ENCODE peak calls at places on chromosome 3, in six cellular contexts. Z is neuronal stem cell, H is IMR-90, Q is mesenchymal stem cell, E is H1, Y is trophoblast cell. A is an unnamed sample.

GRCh38 chr3:66014056-66014455 is 24.7 kb downstream of the MAGI1 start:
- DNase-seq in Z (no peak), H (no peak), Q (no peak), E (no peak), Y (no peak), A (no peak)

GRCh38 chr3:183527421-183527979 is 28.0 kb downstream of the KLHL6 start:
- DNase-seq in Z (no peak), H (no peak), Q (no peak), E (no peak), Y (no peak), A (no peak)

GRCh38 chr3:150889105-150889504 is 16.1 kb downstream of the MINDY4B start:
- DNase-seq in Z (no peak), H (no peak), Q (no peak), E (no peak), Y (no peak), A (no peak)

GRCh38 chr3:123464211-123464610 is 15.3 kb upstream of the ADCY5 start:
- DNase-seq in Z (no peak), H (no peak), Q (no peak), E (no peak), Y (no peak), A (no peak)

GRCh38 chr3:107598926-107599754 is 76.4 kb downstream of the BBX start:
- DNase-seq in Z (no peak), H (peak), Q (peak), E (no peak), Y (no peak), A (peak)

GRCh38 chr3:87196879-87197278 is 30.2 kb upstream of the CHMP2B start:
- DNase-seq in Z (no peak), H (no peak), Q (no peak), E (no peak), Y (peak), A (no peak)

GRCh38 chr3:123419156-123419849 is 29.6 kb downstream of the ADCY5 start:
- DNase-seq in Z (no peak), H (no peak), Q (no peak), E (no peak), Y (no peak), A (no peak)

GRCh38 chr3:111392911-111393351 is 149.1 kb upstream of the CD96 start:
- DNase-seq in Z (no peak), H (no peak), Q (peak), E (no peak), Y (peak), A (no peak)

GRCh38 chr3:81632659-81633058 is 128.8 kb downstream of the GBE1 start:
- DNase-seq in Z (no peak), H (no peak), Q (no peak), E (no peak), Y (no peak), A (no peak)

GRCh38 chr3:28050895-28051294 is 190.5 kb upstream of the CMC1 start:
- DNase-seq in Z (no peak), H (peak), Q (no peak), E (no peak), Y (peak), A (no peak)

GRCh38 chr3:64922213-64922612 is 234.4 kb upstream of the ADAMTS9 start:
- DNase-seq in Z (no peak), H (no peak), Q (no peak), E (no peak), Y (no peak), A (no peak)

DNA sequence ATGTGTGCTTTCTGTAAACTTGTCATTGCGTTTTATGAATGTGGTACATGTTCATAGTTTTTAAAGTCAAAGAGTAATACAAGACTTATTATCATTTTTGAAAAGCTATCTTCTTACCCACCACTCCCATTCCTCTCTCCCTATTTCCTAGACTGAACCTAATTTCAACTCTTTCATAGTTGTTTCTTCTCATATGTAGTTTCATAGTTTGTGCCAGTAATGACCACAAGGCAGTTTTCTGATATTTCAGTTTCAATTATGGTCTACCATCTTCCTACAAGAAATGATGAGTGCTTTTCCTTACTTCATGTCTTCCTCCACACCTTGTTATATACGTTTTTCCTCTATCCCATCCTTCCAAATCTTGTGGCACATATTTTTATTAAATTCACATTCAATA is 445.0 kb upstream of the GOLIM4 start:
- DNase-seq in Z (no peak), H (no peak), Q (no peak), E (no peak), Y (no peak), A (no peak)
- H2AFZ ChIP-seq in Z (no peak), H (no peak), Q (no peak), E (no peak), Y (no peak), A (no peak)

GRCh38 chr3:32837789-32838188 is 20.0 kb downstream of the TRIM71 start:
- DNase-seq in Z (no peak), H (no peak), Q (no peak), E (no peak), Y (peak), A (no peak)

GRCh38 chr3:32836601-32837000 is 18.8 kb downstream of the TRIM71 start:
- DNase-seq in Z (no peak), H (no peak), Q (no peak), E (no peak), Y (peak), A (no peak)

GRCh38 chr3:32837366-32837765 is 19.6 kb downstream of the TRIM71 start:
- DNase-seq in Z (no peak), H (no peak), Q (no peak), E (no peak), Y (no peak), A (no peak)

GRCh38 chr3:32835049-32835371 is 17.2 kb downstream of the TRIM71 start:
- DNase-seq in Z (no peak), H (no peak), Q (no peak), E (no peak), Y (no peak), A (no peak)

GRCh38 chr3:32835943-32836342 is 18.1 kb downstream of the TRIM71 start:
- DNase-seq in Z (no peak), H (no peak), Q (no peak), E (no peak), Y (no peak), A (peak)
- H3K18ac ChIP-seq in Z (no peak), H (no peak), Q (no peak), E (no peak), Y (no peak), A (no peak)

DNA sequence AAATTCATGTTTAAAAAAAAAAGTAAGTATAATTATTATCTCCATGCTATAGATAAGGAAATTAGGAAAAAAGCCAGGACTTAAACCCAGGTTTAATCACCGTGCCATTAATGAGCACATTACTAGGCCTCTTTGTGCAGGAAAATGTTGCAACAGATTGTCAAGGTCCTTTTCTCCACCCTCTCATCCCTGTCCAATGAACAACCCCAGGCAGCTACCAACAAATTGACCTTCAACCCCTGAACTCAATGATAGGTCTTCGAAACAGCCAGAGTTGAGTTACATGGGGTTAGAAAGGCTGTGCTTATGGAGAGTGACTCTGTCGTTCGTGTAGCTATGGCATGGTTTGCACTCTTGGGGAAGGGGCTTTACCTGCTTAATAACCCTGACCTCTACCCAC is 84.2 kb upstream of the CTNNB1 start:
- DNase-seq in Z (no peak), H (no peak), Q (no peak), E (no peak), Y (no peak), A (no peak)
- H3K23ac ChIP-seq in Z (no peak), H (no peak), Q (no peak), E (no peak), Y (no peak), A (no peak)

DNA sequence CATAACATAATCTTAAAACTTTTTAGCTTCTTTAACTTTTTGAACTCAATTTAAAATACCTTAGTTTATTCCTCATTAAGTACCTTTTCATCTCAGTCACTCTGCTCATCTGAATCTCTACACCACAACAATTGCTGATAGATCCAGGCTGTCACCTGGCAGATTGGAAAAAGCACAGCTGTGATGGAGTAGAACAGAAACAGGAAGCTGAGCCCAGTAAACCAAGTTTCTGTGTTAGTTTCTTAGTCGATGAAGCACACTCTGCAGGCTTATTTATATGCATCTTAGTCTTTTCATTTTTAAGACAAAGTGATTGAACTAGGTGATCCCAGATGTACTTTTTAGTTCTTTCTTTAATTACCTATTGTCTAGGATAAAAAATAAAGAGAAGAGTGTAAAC is 1398.0 kb upstream of the ALCAM start:
- DNase-seq in Z (no peak), H (no peak), Q (no peak), E (no peak), Y (no peak), A (no peak)
- H2AFZ ChIP-seq in Z (no peak), H (no peak), Q (no peak), E (no peak), Y (no peak), A (no peak)

DNA sequence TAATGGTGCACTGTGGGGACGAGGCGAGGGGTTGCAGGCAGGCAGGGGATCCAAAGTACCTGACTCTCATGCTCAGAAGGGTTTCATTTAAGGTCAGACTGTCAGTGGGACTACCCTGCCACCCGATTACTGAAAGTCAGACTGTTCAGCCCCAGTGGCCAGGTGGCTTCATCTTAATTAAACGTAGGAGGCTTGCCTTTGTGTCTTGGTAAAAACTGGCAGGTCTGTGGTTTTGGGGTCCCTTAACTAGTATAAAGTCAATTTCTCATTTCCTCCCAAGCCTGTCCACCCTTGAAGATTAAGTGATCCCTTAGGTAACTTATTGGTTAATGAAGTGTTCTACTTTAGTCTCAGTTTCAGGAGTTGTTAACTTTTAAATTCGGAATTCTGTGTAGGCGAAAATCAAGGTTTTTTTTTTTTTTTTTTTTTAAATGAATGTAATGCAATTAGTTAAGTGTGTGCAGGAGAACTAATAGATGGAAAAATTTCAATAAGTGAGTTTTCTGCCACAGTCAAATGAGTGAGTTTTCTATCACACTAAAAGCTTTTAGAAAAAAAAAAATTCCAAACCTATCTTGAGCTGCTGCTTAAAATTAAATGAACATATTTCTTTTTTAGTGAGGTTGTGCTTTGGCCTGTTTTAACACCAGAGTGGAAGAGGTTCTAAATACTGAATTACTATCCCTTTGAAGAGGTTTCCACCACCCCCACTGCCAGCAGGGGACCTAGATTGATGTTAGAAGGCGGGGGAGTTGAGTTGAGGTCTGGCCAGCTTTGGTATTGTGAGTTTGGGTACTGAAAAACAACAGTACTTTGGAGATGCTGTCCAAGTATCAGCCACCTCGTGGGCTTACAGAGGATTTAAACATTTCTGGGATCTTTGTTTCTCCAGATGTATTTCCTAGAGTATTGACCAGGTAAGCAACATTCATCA is 15.2 kb downstream of the ITPR1 start:
- DNase-seq in Z (no peak), H (no peak), Q (no peak), E (no peak), Y (no peak), A (no peak)
- H3K18ac ChIP-seq in Z (no peak), H (no peak), Q (no peak), E (no peak), Y (no peak), A (no peak)

DNA sequence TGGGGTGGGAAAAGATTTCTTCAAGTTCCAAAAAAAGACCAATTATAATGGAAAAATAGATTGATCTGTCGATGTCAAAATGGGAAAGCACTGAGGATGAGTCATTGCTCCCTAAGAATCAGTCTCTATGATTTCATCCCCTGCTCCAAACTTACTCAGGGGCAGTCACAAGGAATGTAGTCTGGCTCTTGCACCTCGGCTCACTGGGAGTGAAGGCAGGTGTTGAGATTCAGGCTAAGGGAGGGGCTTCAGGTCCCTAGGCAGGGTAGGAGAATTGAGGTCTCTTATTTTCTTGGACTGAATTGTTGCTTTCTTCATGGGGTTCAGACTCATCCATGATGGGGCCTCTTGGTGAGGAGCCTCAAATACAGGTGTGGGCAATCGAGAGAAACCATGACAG is 14.2 kb downstream of the ESYT3 start:
- DNase-seq in Z (no peak), H (no peak), Q (no peak), E (no peak), Y (no peak), A (no peak)
- H3K23ac ChIP-seq in Z (no peak), H (no peak), Q (no peak), E (no peak), Y (no peak), A (no peak)

GRCh38 chr3:197573048-197573767 is 17.4 kb upstream of the BDH1 start:
- DNase-seq in Z (no peak), H (no peak), Q (no peak), E (no peak), Y (no peak), A (no peak)
- H2AFZ ChIP-seq in Z (no peak), H (no peak), Q (no peak), E (no peak), Y (no peak), A (no peak)

GRCh38 chr3:171809513-171810277 is 588 bp downstream of the PLD1 start:
- DNase-seq in Z (peak), H (peak), Q (peak), E (peak), Y (no peak), A (peak)
- H3K18ac ChIP-seq in Z (peak), H (peak), Q (peak), E (peak), Y (peak), A (no peak)

DNA sequence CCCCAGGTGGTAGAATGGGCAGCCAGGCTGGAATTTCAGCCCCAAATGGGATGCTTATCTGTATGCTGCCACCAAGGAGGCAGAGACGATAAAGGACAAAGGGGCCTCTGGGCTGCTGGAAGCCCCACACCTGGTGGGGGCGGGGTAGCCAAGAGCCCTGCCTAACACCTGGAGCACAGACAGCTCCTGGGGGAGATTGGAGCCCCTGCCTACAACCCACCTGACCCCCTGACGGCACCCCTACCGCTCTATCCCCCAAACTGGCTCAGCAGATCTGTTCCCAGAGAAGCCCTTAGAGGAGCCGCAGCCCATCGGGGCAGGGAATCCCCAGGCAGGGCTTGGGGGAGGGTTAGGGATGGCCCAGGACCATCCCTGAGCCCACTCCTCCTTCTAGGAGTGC is 15.8 kb upstream of the SEMA3F start:
- DNase-seq in Z (no peak), H (no peak), Q (no peak), E (peak), Y (no peak), A (no peak)
- H3K23ac ChIP-seq in Z (peak), H (no peak), Q (no peak), E (no peak), Y (no peak), A (no peak)

GRCh38 chr3:197501879-197502620 is 53.7 kb downstream of the BDH1 start:
- DNase-seq in Z (peak), H (peak), Q (peak), E (peak), Y (peak), A (peak)
- H2AFZ ChIP-seq in Z (peak), H (peak), Q (peak), E (peak), Y (no peak), A (no peak)

A was measured in H9.